ENCODE peak calls at places on chromosomes 7 and 10, in six cellular contexts. Q is bronchial epithelial cell; S is T-helper 2 cell; W is T-helper 9 cell; D is H9; X is stimulated activated CD8-positive, alpha-beta memory T cell treated with anti-CD3 and anti-CD28 coated beads, Interleukin-12 subunit alpha, Interleukin-12 subunit beta, amount 100 ng/mL, for 1 hour. H is an unnamed sample.

GRCh38 chr10:113093188-113094113 is 143.4 kb downstream of the TCF7L2 start:
- DNase-seq in Q (peak; percentile 94), S (no peak), W (no peak), D (peak; percentile 15), X (no peak), H (no peak)

GRCh38 chr7:114502454-114503254 is 88.0 kb downstream of the FOXP2 start:
- DNase-seq in Q (peak; percentile 38), S (no peak), W (no peak), D (no peak), X (no peak), H (no peak)

GRCh38 chr7:39413866-39414668 is 152.1 kb upstream of the YAE1 start:
- DNase-seq in Q (peak; percentile 3), S (peak; percentile 13), W (no peak), D (peak; percentile 86), X (no peak), H (no peak)

GRCh38 chr10:132899054-132899750 is 43.2 kb downstream of the CFAP46 start:
- DNase-seq in Q (no peak), S (no peak), W (no peak), D (no peak), X (no peak), H (no peak)

GRCh38 chr7:74252893-74253292 is 1.3 kb downstream of the RFC2 start:
- DNase-seq in Q (no peak), S (no peak), W (no peak), D (no peak), X (no peak), H (no peak)

GRCh38 chr10:3486346-3487065 is 298.5 kb downstream of the KLF6 start:
- DNase-seq in Q (peak; percentile 96), S (no peak), W (no peak), D (peak; percentile 91), X (no peak), H (peak; percentile 88)

GRCh38 chr10:100888957-100889356 is 23.8 kb upstream of the SLF2 start:
- DNase-seq in Q (no peak), S (no peak), W (no peak), D (peak; percentile 11), X (no peak), H (no peak)

GRCh38 chr10:100980327-100981110 is 6.8 kb downstream of the MRPL43 start:
- DNase-seq in Q (no peak), S (no peak), W (no peak), D (no peak), X (no peak), H (no peak)

GRCh38 chr7:157688439-157689268 is 351.9 kb downstream of the DNAJB6 start:
- DNase-seq in Q (no peak), S (no peak), W (no peak), D (peak; percentile 78), X (no peak), H (no peak)

GRCh38 chr10:83612050-83612449 is 527.3 kb upstream of the GHITM start:
- DNase-seq in Q (peak; percentile 29), S (no peak), W (no peak), D (no peak), X (no peak), H (no peak)

GRCh38 chr10:97792058-97792721 is 20.4 kb upstream of the SFRP5 start:
- DNase-seq in Q (peak; percentile 38), S (peak; percentile 38), W (peak; percentile 70), D (peak; percentile 88), X (peak; percentile 66), H (no peak)

GRCh38 chr10:4527281-4527960 is 298.6 kb upstream of the AKR1E2 start:
- DNase-seq in Q (peak; percentile 63), S (no peak), W (no peak), D (no peak), X (no peak), H (no peak)

GRCh38 chr7:260441-261281 is 29.3 kb upstream of the FOXL3 start:
- DNase-seq in Q (no peak), S (no peak), W (no peak), D (no peak), X (no peak), H (no peak)

GRCh38 chr7:125355899-125356298 is 426.3 kb upstream of the POT1 start:
- DNase-seq in Q (no peak), S (no peak), W (no peak), D (no peak), X (no peak), H (no peak)

GRCh38 chr7:99036531-99037175 is 107.3 kb downstream of the SMURF1 start:
- DNase-seq in Q (no peak), S (no peak), W (no peak), D (peak; percentile 82), X (no peak), H (no peak)

GRCh38 chr7:84236398-84236797 is 41.8 kb upstream of the SEMA3A start:
- DNase-seq in Q (peak; percentile 94), S (no peak), W (no peak), D (no peak), X (no peak), H (no peak)

GRCh38 chr7:140039071-140039470 is 23.7 kb downstream of the PARP12 start:
- DNase-seq in Q (no peak), S (no peak), W (no peak), D (no peak), X (no peak), H (no peak)

GRCh38 chr10:100303724-100304319 is 17.3 kb upstream of the BLOC1S2 start:
- DNase-seq in Q (peak; percentile 44), S (no peak), W (no peak), D (no peak), X (no peak), H (no peak)

GRCh38 chr10:59126277-59126676 is 50.2 kb upstream of the PHYHIPL start:
- DNase-seq in Q (no peak), S (no peak), W (no peak), D (no peak), X (no peak), H (no peak)

GRCh38 chr7:132030161-132030568 is 473.7 kb upstream of the PODXL start:
- DNase-seq in Q (no peak), S (no peak), W (no peak), D (no peak), X (no peak), H (no peak)

GRCh38 chr7:28533731-28534531 is 121.6 kb downstream of the CREB5 start:
- DNase-seq in Q (peak; percentile 68), S (no peak), W (no peak), D (no peak), X (no peak), H (no peak)

GRCh38 chr10:60428387-60428737 is 38.7 kb upstream of the ANK3 start:
- DNase-seq in Q (no peak), S (no peak), W (no peak), D (no peak), X (no peak), H (no peak)

GRCh38 chr10:104650072-104650471 is 9.0 kb downstream of the SORCS3 start:
- DNase-seq in Q (peak; percentile 2), S (no peak), W (no peak), D (no peak), X (no peak), H (no peak)

GRCh38 chr7:24840543-24840942 is 83.3 kb upstream of the GSDME start:
- DNase-seq in Q (no peak), S (no peak), W (no peak), D (no peak), X (no peak), H (no peak)

GRCh38 chr10:75407716-75408511 is 6.3 kb upstream of the ZNF503 start:
- DNase-seq in Q (no peak), S (no peak), W (no peak), D (peak; percentile 56), X (no peak), H (no peak)

GRCh38 chr10:110496553-110497437 is 912 bp upstream of the DUSP5 start:
- DNase-seq in Q (no peak), S (no peak), W (no peak), D (no peak), X (no peak), H (no peak)

GRCh38 chr10:118958559-118958958 is 71.0 kb upstream of the NANOS1 start:
- DNase-seq in Q (no peak), S (no peak), W (no peak), D (no peak), X (no peak), H (no peak)

GRCh38 chr10:125094826-125095225 is 65.5 kb downstream of the CTBP2 start:
- DNase-seq in Q (no peak), S (no peak), W (no peak), D (no peak), X (no peak), H (no peak)

GRCh38 chr10:78301891-78302738 is 268.5 kb downstream of the RPS24 start:
- DNase-seq in Q (peak; percentile 7), S (no peak), W (no peak), D (peak; percentile 46), X (no peak), H (no peak)

GRCh38 chr7:150448789-150449147 is 1.7 kb upstream of the GIMAP8 start:
- DNase-seq in Q (peak; percentile 61), S (peak; percentile 55), W (peak; percentile 80), D (peak; percentile 79), X (peak; percentile 81), H (no peak)

GRCh38 chr10:35690534-35690933 is 48.4 kb upstream of the FZD8 start:
- DNase-seq in Q (peak; percentile 3), S (no peak), W (no peak), D (no peak), X (no peak), H (no peak)

GRCh38 chr7:41659539-41659938 is 43.4 kb downstream of the INHBA start:
- DNase-seq in Q (no peak), S (no peak), W (no peak), D (no peak), X (no peak), H (no peak)

GRCh38 chr10:11164806-11165590 is 147.3 kb downstream of the CELF2 start:
- DNase-seq in Q (peak; percentile 54), S (no peak), W (peak; percentile 50), D (peak; percentile 40), X (no peak), H (peak; percentile 26)

GRCh38 chr7:121475806-121476205 is 79.7 kb upstream of the FAM3C start:
- DNase-seq in Q (no peak), S (no peak), W (no peak), D (no peak), X (no peak), H (no peak)